ENCODE peak calls at places on chromosomes 4 and X, in four cellular contexts. One of them, this sample, is unnamed.
A peak's percentile ranks its signal among the peaks of the same experiment; 100 is the strongest.

GRCh38 chrX:114049063-114049462 is 534.8 kb upstream of the HTR2C start:
- DNase-seq in stimulated activated CD4-positive, alpha-beta T cell treated with anti-CD3 and anti-CD28 coated beads, Interleukin-1b, Interleukin-23, amount 100 ng/mL, for 24 hours: no peak
- DNase-seq in lower leg skin: no peak
- DNase-seq in coronary artery: no peak
- DNase-seq in this sample: no peak

GRCh38 chr4:35521682-35522081 is 722.6 kb downstream of the ARAP2 start:
- DNase-seq in stimulated activated CD4-positive, alpha-beta T cell treated with anti-CD3 and anti-CD28 coated beads, Interleukin-1b, Interleukin-23, amount 100 ng/mL, for 24 hours: no peak
- DNase-seq in lower leg skin: no peak
- DNase-seq in coronary artery: no peak
- DNase-seq in this sample: no peak

GRCh38 chrX:45309096-45309495 is 108.4 kb upstream of the DIPK2B start:
- DNase-seq in stimulated activated CD4-positive, alpha-beta T cell treated with anti-CD3 and anti-CD28 coated beads, Interleukin-1b, Interleukin-23, amount 100 ng/mL, for 24 hours: no peak
- DNase-seq in lower leg skin: no peak
- DNase-seq in coronary artery: no peak
- DNase-seq in this sample: no peak

GRCh38 chr4:78484574-78484973 is 67.0 kb upstream of the ANXA3 start:
- DNase-seq in stimulated activated CD4-positive, alpha-beta T cell treated with anti-CD3 and anti-CD28 coated beads, Interleukin-1b, Interleukin-23, amount 100 ng/mL, for 24 hours: no peak
- DNase-seq in lower leg skin: no peak
- DNase-seq in coronary artery: no peak
- DNase-seq in this sample: no peak

GRCh38 chr4:88211473-88212252 is 53.2 kb upstream of the ABCG2 start:
- DNase-seq in stimulated activated CD4-positive, alpha-beta T cell treated with anti-CD3 and anti-CD28 coated beads, Interleukin-1b, Interleukin-23, amount 100 ng/mL, for 24 hours: peak; percentile 24
- DNase-seq in lower leg skin: no peak
- DNase-seq in coronary artery: no peak
- DNase-seq in this sample: peak; percentile 29

GRCh38 chrX:119041175-119041574 is 31.6 kb upstream of the CT47C1 start:
- DNase-seq in stimulated activated CD4-positive, alpha-beta T cell treated with anti-CD3 and anti-CD28 coated beads, Interleukin-1b, Interleukin-23, amount 100 ng/mL, for 24 hours: no peak
- DNase-seq in lower leg skin: no peak
- DNase-seq in coronary artery: peak; percentile 77
- DNase-seq in this sample: peak; percentile 60

GRCh38 chr4:167419468-167420133 is 185.3 kb upstream of the SPOCK3 start:
- DNase-seq in stimulated activated CD4-positive, alpha-beta T cell treated with anti-CD3 and anti-CD28 coated beads, Interleukin-1b, Interleukin-23, amount 100 ng/mL, for 24 hours: no peak
- DNase-seq in lower leg skin: no peak
- DNase-seq in coronary artery: no peak
- DNase-seq in this sample: no peak

GRCh38 chr4:116866116-116866515 is 219.3 kb downstream of the TRAM1L1 start:
- DNase-seq in stimulated activated CD4-positive, alpha-beta T cell treated with anti-CD3 and anti-CD28 coated beads, Interleukin-1b, Interleukin-23, amount 100 ng/mL, for 24 hours: no peak
- DNase-seq in lower leg skin: no peak
- DNase-seq in coronary artery: no peak
- DNase-seq in this sample: no peak

GRCh38 chr4:185227131-185227551 is 17.7 kb downstream of the SNX25 start:
- DNase-seq in stimulated activated CD4-positive, alpha-beta T cell treated with anti-CD3 and anti-CD28 coated beads, Interleukin-1b, Interleukin-23, amount 100 ng/mL, for 24 hours: no peak
- DNase-seq in lower leg skin: no peak
- DNase-seq in coronary artery: no peak
- DNase-seq in this sample: no peak

GRCh38 chr4:3746701-3747581 is 19.2 kb upstream of the ADRA2C start:
- DNase-seq in stimulated activated CD4-positive, alpha-beta T cell treated with anti-CD3 and anti-CD28 coated beads, Interleukin-1b, Interleukin-23, amount 100 ng/mL, for 24 hours: no peak
- DNase-seq in lower leg skin: no peak
- DNase-seq in coronary artery: no peak
- DNase-seq in this sample: no peak

GRCh38 chr4:26320159-26320452 is 708 bp upstream of the RBPJ start:
- DNase-seq in stimulated activated CD4-positive, alpha-beta T cell treated with anti-CD3 and anti-CD28 coated beads, Interleukin-1b, Interleukin-23, amount 100 ng/mL, for 24 hours: no peak
- DNase-seq in lower leg skin: no peak
- DNase-seq in coronary artery: no peak
- DNase-seq in this sample: no peak

GRCh38 chrX:130108647-130109428 is 1.5 kb downstream of the ELF4 start:
- DNase-seq in stimulated activated CD4-positive, alpha-beta T cell treated with anti-CD3 and anti-CD28 coated beads, Interleukin-1b, Interleukin-23, amount 100 ng/mL, for 24 hours: no peak
- DNase-seq in lower leg skin: no peak
- DNase-seq in coronary artery: no peak
- DNase-seq in this sample: no peak

GRCh38 chrX:123990602-123991001 is 29.1 kb downstream of the STAG2 start:
- DNase-seq in stimulated activated CD4-positive, alpha-beta T cell treated with anti-CD3 and anti-CD28 coated beads, Interleukin-1b, Interleukin-23, amount 100 ng/mL, for 24 hours: no peak
- DNase-seq in lower leg skin: no peak
- DNase-seq in coronary artery: no peak
- DNase-seq in this sample: no peak

GRCh38 chr4:147509386-147509785 is 28.5 kb downstream of the EDNRA start:
- DNase-seq in stimulated activated CD4-positive, alpha-beta T cell treated with anti-CD3 and anti-CD28 coated beads, Interleukin-1b, Interleukin-23, amount 100 ng/mL, for 24 hours: no peak
- DNase-seq in lower leg skin: no peak
- DNase-seq in coronary artery: no peak
- DNase-seq in this sample: no peak

GRCh38 chr4:182291597-182291996 is 48.4 kb downstream of the TENM3 start:
- DNase-seq in stimulated activated CD4-positive, alpha-beta T cell treated with anti-CD3 and anti-CD28 coated beads, Interleukin-1b, Interleukin-23, amount 100 ng/mL, for 24 hours: no peak
- DNase-seq in lower leg skin: peak; percentile 68
- DNase-seq in coronary artery: no peak
- DNase-seq in this sample: no peak

GRCh38 chr4:76311896-76312331 is 5.4 kb downstream of the STBD1 start:
- DNase-seq in stimulated activated CD4-positive, alpha-beta T cell treated with anti-CD3 and anti-CD28 coated beads, Interleukin-1b, Interleukin-23, amount 100 ng/mL, for 24 hours: no peak
- DNase-seq in lower leg skin: no peak
- DNase-seq in coronary artery: no peak
- DNase-seq in this sample: no peak

GRCh38 chr4:65508169-65508568 is 162.1 kb downstream of the EPHA5 start:
- DNase-seq in stimulated activated CD4-positive, alpha-beta T cell treated with anti-CD3 and anti-CD28 coated beads, Interleukin-1b, Interleukin-23, amount 100 ng/mL, for 24 hours: no peak
- DNase-seq in lower leg skin: no peak
- DNase-seq in coronary artery: no peak
- DNase-seq in this sample: peak; percentile 75

GRCh38 chrX:4935846-4936245 is 1222.4 kb upstream of the PRKX start:
- DNase-seq in stimulated activated CD4-positive, alpha-beta T cell treated with anti-CD3 and anti-CD28 coated beads, Interleukin-1b, Interleukin-23, amount 100 ng/mL, for 24 hours: no peak
- DNase-seq in lower leg skin: no peak
- DNase-seq in coronary artery: no peak
- DNase-seq in this sample: no peak

GRCh38 chr4:42018451-42018850 is 28.1 kb downstream of the SLC30A9 start:
- DNase-seq in stimulated activated CD4-positive, alpha-beta T cell treated with anti-CD3 and anti-CD28 coated beads, Interleukin-1b, Interleukin-23, amount 100 ng/mL, for 24 hours: no peak
- DNase-seq in lower leg skin: no peak
- DNase-seq in coronary artery: no peak
- DNase-seq in this sample: no peak

GRCh38 chrX:627510-627964 is 3.1 kb upstream of the SHOX start:
- DNase-seq in stimulated activated CD4-positive, alpha-beta T cell treated with anti-CD3 and anti-CD28 coated beads, Interleukin-1b, Interleukin-23, amount 100 ng/mL, for 24 hours: no peak
- DNase-seq in lower leg skin: peak; percentile 65
- DNase-seq in coronary artery: no peak
- DNase-seq in this sample: no peak

GRCh38 chrX:130691576-130691975 is 211.4 kb downstream of the ENOX2 start:
- DNase-seq in stimulated activated CD4-positive, alpha-beta T cell treated with anti-CD3 and anti-CD28 coated beads, Interleukin-1b, Interleukin-23, amount 100 ng/mL, for 24 hours: no peak
- DNase-seq in lower leg skin: no peak
- DNase-seq in coronary artery: no peak
- DNase-seq in this sample: no peak

GRCh38 chrX:136251042-136251991 is at the start of gene MAP7D3:
- DNase-seq in stimulated activated CD4-positive, alpha-beta T cell treated with anti-CD3 and anti-CD28 coated beads, Interleukin-1b, Interleukin-23, amount 100 ng/mL, for 24 hours: peak; percentile 36
- DNase-seq in lower leg skin: peak; percentile 90
- DNase-seq in coronary artery: no peak
- DNase-seq in this sample: no peak

GRCh38 chr4:3263053-3263958 is 14.3 kb downstream of the MSANTD1 start:
- DNase-seq in stimulated activated CD4-positive, alpha-beta T cell treated with anti-CD3 and anti-CD28 coated beads, Interleukin-1b, Interleukin-23, amount 100 ng/mL, for 24 hours: no peak
- DNase-seq in lower leg skin: peak; percentile 59
- DNase-seq in coronary artery: peak; percentile 47
- DNase-seq in this sample: no peak

GRCh38 chr4:71136071-71136470 is 142.6 kb downstream of the DCK start:
- DNase-seq in stimulated activated CD4-positive, alpha-beta T cell treated with anti-CD3 and anti-CD28 coated beads, Interleukin-1b, Interleukin-23, amount 100 ng/mL, for 24 hours: no peak
- DNase-seq in lower leg skin: no peak
- DNase-seq in coronary artery: no peak
- DNase-seq in this sample: no peak

GRCh38 chr4:123416462-123416861 is 19.9 kb downstream of the SPRY1 start:
- DNase-seq in stimulated activated CD4-positive, alpha-beta T cell treated with anti-CD3 and anti-CD28 coated beads, Interleukin-1b, Interleukin-23, amount 100 ng/mL, for 24 hours: no peak
- DNase-seq in lower leg skin: no peak
- DNase-seq in coronary artery: no peak
- DNase-seq in this sample: no peak

GRCh38 chr4:140044314-140044991 is 109.5 kb downstream of the MAML3 start:
- DNase-seq in stimulated activated CD4-positive, alpha-beta T cell treated with anti-CD3 and anti-CD28 coated beads, Interleukin-1b, Interleukin-23, amount 100 ng/mL, for 24 hours: no peak
- DNase-seq in lower leg skin: no peak
- DNase-seq in coronary artery: no peak
- DNase-seq in this sample: no peak

GRCh38 chrX:151821226-151821625 is 86.7 kb downstream of the CNGA2 start:
- DNase-seq in stimulated activated CD4-positive, alpha-beta T cell treated with anti-CD3 and anti-CD28 coated beads, Interleukin-1b, Interleukin-23, amount 100 ng/mL, for 24 hours: no peak
- DNase-seq in lower leg skin: no peak
- DNase-seq in coronary artery: no peak
- DNase-seq in this sample: no peak

GRCh38 chr4:175071123-175071522 is 153.0 kb downstream of the ADAM29 start:
- DNase-seq in stimulated activated CD4-positive, alpha-beta T cell treated with anti-CD3 and anti-CD28 coated beads, Interleukin-1b, Interleukin-23, amount 100 ng/mL, for 24 hours: no peak
- DNase-seq in lower leg skin: no peak
- DNase-seq in coronary artery: no peak
- DNase-seq in this sample: peak; percentile 5

GRCh38 chr4:122041312-122041711 is 89.5 kb upstream of the TRPC3 start:
- DNase-seq in stimulated activated CD4-positive, alpha-beta T cell treated with anti-CD3 and anti-CD28 coated beads, Interleukin-1b, Interleukin-23, amount 100 ng/mL, for 24 hours: no peak
- DNase-seq in lower leg skin: no peak
- DNase-seq in coronary artery: no peak
- DNase-seq in this sample: no peak

GRCh38 chrX:13763489-13763888 is 28.9 kb downstream of the OFD1 start:
- DNase-seq in stimulated activated CD4-positive, alpha-beta T cell treated with anti-CD3 and anti-CD28 coated beads, Interleukin-1b, Interleukin-23, amount 100 ng/mL, for 24 hours: no peak
- DNase-seq in lower leg skin: no peak
- DNase-seq in coronary artery: no peak
- DNase-seq in this sample: no peak

GRCh38 chr4:184386271-184386781 is 88.0 kb downstream of the IRF2 start:
- DNase-seq in stimulated activated CD4-positive, alpha-beta T cell treated with anti-CD3 and anti-CD28 coated beads, Interleukin-1b, Interleukin-23, amount 100 ng/mL, for 24 hours: no peak
- DNase-seq in lower leg skin: no peak
- DNase-seq in coronary artery: no peak
- DNase-seq in this sample: no peak

GRCh38 chr4:6378493-6379445 is 93.6 kb downstream of the PPP2R2C start:
- DNase-seq in stimulated activated CD4-positive, alpha-beta T cell treated with anti-CD3 and anti-CD28 coated beads, Interleukin-1b, Interleukin-23, amount 100 ng/mL, for 24 hours: no peak
- DNase-seq in lower leg skin: no peak
- DNase-seq in coronary artery: no peak
- DNase-seq in this sample: no peak

GRCh38 chrX:69216911-69217310 is 51.7 kb upstream of the PJA1 start:
- DNase-seq in stimulated activated CD4-positive, alpha-beta T cell treated with anti-CD3 and anti-CD28 coated beads, Interleukin-1b, Interleukin-23, amount 100 ng/mL, for 24 hours: no peak
- DNase-seq in lower leg skin: no peak
- DNase-seq in coronary artery: no peak
- DNase-seq in this sample: no peak

GRCh38 chr4:103011378-103012025 is 8.0 kb downstream of the SLC9B1 start:
- DNase-seq in stimulated activated CD4-positive, alpha-beta T cell treated with anti-CD3 and anti-CD28 coated beads, Interleukin-1b, Interleukin-23, amount 100 ng/mL, for 24 hours: no peak
- DNase-seq in lower leg skin: peak; percentile 82
- DNase-seq in coronary artery: no peak
- DNase-seq in this sample: no peak

GRCh38 chrX:13669246-13669689 is 16.3 kb downstream of the TCEANC start:
- DNase-seq in stimulated activated CD4-positive, alpha-beta T cell treated with anti-CD3 and anti-CD28 coated beads, Interleukin-1b, Interleukin-23, amount 100 ng/mL, for 24 hours: peak; percentile 24
- DNase-seq in lower leg skin: no peak
- DNase-seq in coronary artery: no peak
- DNase-seq in this sample: peak; percentile 38

GRCh38 chrX:136747003-136747986 is 33.4 kb downstream of the ARHGEF6 start:
- DNase-seq in stimulated activated CD4-positive, alpha-beta T cell treated with anti-CD3 and anti-CD28 coated beads, Interleukin-1b, Interleukin-23, amount 100 ng/mL, for 24 hours: no peak
- DNase-seq in lower leg skin: no peak
- DNase-seq in coronary artery: no peak
- DNase-seq in this sample: no peak

GRCh38 chr4:145503486-145504072 is 21.9 kb downstream of the SMAD1 start:
- DNase-seq in stimulated activated CD4-positive, alpha-beta T cell treated with anti-CD3 and anti-CD28 coated beads, Interleukin-1b, Interleukin-23, amount 100 ng/mL, for 24 hours: no peak
- DNase-seq in lower leg skin: no peak
- DNase-seq in coronary artery: no peak
- DNase-seq in this sample: no peak